ENCODE peak calls at places on chromosomes 5 and 9, in seven cellular contexts. C is fibroblast of lung, H is A549, L is heart left ventricle, K is GM23338, M is psoas muscle, I is adrenal gland. Q is an unnamed sample. For H3K4me1, the result is how much of the 10 kb centered on the place peaks cover.

GRCh38 chr9:35172878-35173277 is 11.1 kb downstream of the UNC13B start:
- DNase-seq in M (no peak), L (no peak), I (no peak), H (no peak), K (no peak), C (no peak), Q (no peak)

GRCh38 chr9:33229359-33230120 is 10.4 kb upstream of the SPINK4 start:
- DNase-seq in K (peak), C (no peak), M (no peak), L (no peak), I (no peak), H (peak), Q (no peak)

GRCh38 chr5:151180291-151180690 is 22.7 kb upstream of the ANXA6 start:
- DNase-seq in K (no peak), M (no peak), I (peak), L (no peak), H (no peak), C (no peak), Q (no peak)

GRCh38 chr5:151632524-151632923 is 41.4 kb upstream of the FAT2 start:
- DNase-seq in C (no peak), M (no peak), H (no peak), L (peak), I (no peak), K (no peak), Q (no peak)

GRCh38 chr5:140126315-140127012 is 727 bp downstream of the IGIP start:
- DNase-seq in I (no peak), C (no peak), M (no peak), H (no peak), L (no peak), K (no peak), Q (no peak)

GRCh38 chr9:92807031-92807756 is 42.6 kb upstream of the BICD2 start:
- DNase-seq in C (no peak), H (no peak), L (no peak), K (no peak), I (no peak), M (no peak), Q (no peak)

GRCh38 chr5:1172670-1173404 is 28.6 kb upstream of the SLC6A19 start:
- DNase-seq in K (no peak), C (no peak), I (peak), H (no peak), M (peak), L (no peak), Q (no peak)

GRCh38 chr5:60350794-60351193 is 349.2 kb downstream of the DEPDC1B start:
- DNase-seq in C (no peak), I (no peak), K (no peak), L (no peak), M (no peak), H (no peak), Q (no peak)

GRCh38 chr5:143536364-143536763 is 132.9 kb upstream of the NR3C1 start:
- DNase-seq in M (peak), H (peak), I (no peak), L (peak), K (no peak), C (peak), Q (no peak)

GRCh38 chr5:499233-500209 is 24.7 kb downstream of the SLC9A3 start:
- DNase-seq in C (no peak), K (no peak), I (no peak), M (no peak), L (no peak), H (no peak), Q (no peak)

GRCh38 chr9:122095010-122095767 is 2.1 kb upstream of the TTLL11 start:
- DNase-seq in H (peak), L (peak), M (no peak), C (peak), K (peak), I (no peak), Q (no peak)

GRCh38 chr5:115842089-115842881 is 550 bp downstream of the AP3S1 start:
- DNase-seq in C (no peak), H (peak), K (peak), M (no peak), L (peak), I (no peak), Q (no peak)

GRCh38 chr9:105694848-105695581 is 674 bp downstream of the TMEM38B start:
- DNase-seq in H (peak), K (peak), L (peak), M (peak), I (peak), C (peak), Q (peak)

GRCh38 chr5:66989781-66990180 is 206.8 kb downstream of the CD180 start:
- DNase-seq in L (no peak), I (no peak), M (no peak), K (no peak), C (no peak), H (no peak), Q (no peak)

GRCh38 chr5:95644351-95645042 is 2.1 kb upstream of the RFESD start:
- DNase-seq in H (peak), I (peak), L (peak), K (peak), M (no peak), C (peak), Q (peak)

GRCh38 chr9:70517926-70518325 is 103.5 kb upstream of the KLF9 start:
- DNase-seq in L (no peak), H (no peak), C (no peak), I (no peak), M (no peak), K (no peak), Q (no peak)

GRCh38 chr5:113163328-113163727 is 186.7 kb downstream of the DCP2 start:
- DNase-seq in K (no peak), L (no peak), C (peak), M (no peak), I (no peak), H (no peak), Q (no peak)

GRCh38 chr5:45512521-45512920 is 183.7 kb downstream of the HCN1 start:
- DNase-seq in H (no peak), L (no peak), C (no peak), I (no peak), K (no peak), M (no peak), Q (no peak)

GRCh38 chr9:72478993-72479392 is 42.4 kb upstream of the TMC1 start:
- DNase-seq in K (no peak), L (no peak), M (no peak), H (no peak), C (peak), I (no peak), Q (no peak)

GRCh38 chr5:147481857-147482256 is 28.0 kb downstream of the DPYSL3 start:
- DNase-seq in I (no peak), K (no peak), L (no peak), C (peak), H (no peak), M (no peak), Q (no peak)

GRCh38 chr9:88197781-88198345 is 59.6 kb upstream of the SPATA31C2 start:
- DNase-seq in M (no peak), H (peak), L (no peak), K (no peak), C (peak), I (no peak), Q (no peak)

GRCh38 chr5:134435525-134435924 is 23.8 kb upstream of the CDKN2AIPNL start:
- DNase-seq in C (peak), H (no peak), I (no peak), L (no peak), K (no peak), M (no peak), Q (peak)

GRCh38 chr5:150285114-150285513 is 4.5 kb downstream of the CAMK2A start:
- DNase-seq in L (no peak), M (no peak), I (no peak), H (no peak), C (peak), K (no peak), Q (no peak)

DNA sequence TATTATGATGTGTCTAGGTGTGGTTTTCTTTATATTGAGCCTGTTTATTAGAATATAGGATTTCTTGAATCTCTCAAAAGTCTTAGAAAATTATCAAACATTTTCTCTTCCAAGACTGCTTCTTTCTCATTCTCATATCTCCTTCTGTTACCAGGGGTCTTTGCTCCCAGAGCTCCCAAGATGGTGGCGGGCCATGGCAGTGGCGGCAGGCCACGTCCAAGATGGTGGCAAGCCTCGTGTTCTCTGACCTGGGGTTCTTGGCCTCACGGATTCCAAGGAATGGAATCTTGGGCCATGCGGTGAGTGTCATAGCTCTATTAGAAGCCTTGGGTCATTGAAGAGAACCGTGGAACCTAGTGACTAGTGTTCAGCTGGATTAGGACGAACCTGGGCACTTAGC is 248.9 kb downstream of the SMARCA2 start:
- DNase-seq in M (no peak), K (no peak), L (no peak), C (no peak), I (no peak), H (no peak), Q (no peak)
- H3K4me1 ChIP-seq in M (under half), K (under half), L (under half), C (under half), I (under half), H (under half), Q (under half)

DNA sequence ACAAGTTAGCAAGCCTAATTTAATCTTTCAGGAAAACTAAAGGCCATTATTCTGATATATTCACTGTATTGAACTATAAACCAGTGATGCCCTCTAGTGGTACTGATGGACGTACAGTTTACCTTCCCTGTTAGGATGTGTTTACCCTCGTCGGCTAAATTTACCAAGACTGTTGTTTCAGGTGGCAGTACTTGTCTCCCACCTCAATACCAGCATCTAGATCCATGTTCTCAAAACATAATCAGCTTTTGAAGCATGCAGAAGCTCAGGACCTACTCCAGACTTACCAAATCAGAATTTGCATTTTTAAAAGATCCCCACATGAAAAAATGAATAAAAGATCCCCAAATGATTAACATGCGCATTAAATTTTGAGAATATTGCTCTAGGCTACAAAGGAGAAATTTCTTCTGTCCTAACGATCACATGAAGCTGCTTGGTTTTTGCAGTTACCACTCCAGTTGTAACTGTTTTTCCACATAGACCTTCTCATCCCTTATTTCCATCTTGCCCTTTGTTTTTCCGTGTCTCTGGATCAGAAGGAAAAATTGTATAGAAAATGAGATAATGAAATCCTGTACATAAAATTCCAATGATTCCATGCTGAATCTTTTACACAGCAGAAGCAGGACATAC is 3.2 kb upstream of the BAAT start:
- DNase-seq in K (peak), M (no peak), L (no peak), C (peak), I (no peak), H (no peak), Q (no peak)
- TF ChIP-seq CTCF in K (peak), M (peak), L (peak), C (peak), I (peak), H (peak), Q (peak)

DNA sequence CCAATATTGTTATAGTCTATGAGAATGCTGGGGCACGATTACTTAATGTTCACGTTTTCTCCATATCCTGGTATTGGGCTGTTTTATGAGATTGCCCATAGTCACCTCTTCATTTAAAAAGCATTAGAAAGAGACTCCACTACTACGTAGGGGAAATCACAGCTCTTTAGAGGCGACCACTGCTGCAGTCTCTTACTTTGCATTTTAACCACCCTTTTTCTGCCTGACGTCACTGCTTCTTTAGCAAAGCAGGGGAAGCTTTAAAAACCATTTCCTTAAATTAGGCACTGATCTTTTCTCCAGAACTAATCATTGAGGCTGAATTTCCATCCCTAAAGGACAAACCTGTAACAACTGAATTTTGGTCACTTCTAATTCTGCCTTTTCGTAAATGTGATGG is 38.9 kb downstream of the ZNF608 start:
- DNase-seq in M (no peak), L (no peak), I (no peak), K (no peak), C (no peak), H (no peak), Q (no peak)
- H3K4me3 ChIP-seq in M (no peak), L (no peak), I (no peak), K (no peak), C (no peak), H (no peak), Q (peak)

GRCh38 chr9:137227057-137227852 is at the start of gene RNF224:
- DNase-seq in I (peak), H (peak), K (peak), C (peak), L (peak), M (peak), Q (peak)
- H3K4me1 ChIP-seq in I (under half), H (half or more), K (under half), C (under half), L (under half), M (under half), Q (under half)

GRCh38 chr9:95025213-95026170 is 292.0 kb downstream of the FANCC start:
- DNase-seq in L (peak), M (peak), H (no peak), K (no peak), C (peak), I (peak), Q (peak)
- TF ChIP-seq CTCF in L (peak), M (peak), H (no peak), K (no peak), C (peak), I (peak), Q (no peak)

GRCh38 chr5:39461007-39461682 is 36.4 kb upstream of the DAB2 start:
- DNase-seq in M (no peak), C (no peak), K (no peak), H (no peak), I (no peak), L (peak), Q (peak)
- H3K4me3 ChIP-seq in M (no peak), C (no peak), K (no peak), H (no peak), I (no peak), L (no peak), Q (no peak)